ENCODE peak calls at places on chromosomes 13 and 19, in ten cellular contexts. One of them, this sample, is unnamed.

GRCh38 chr13:72643339-72643989 is 84.0 kb downstream of the MZT1 start:
- DNase-seq in mesenchymal stem cell: peak
- DNase-seq in left lung: no peak
- DNase-seq in NCI-H2081: peak
- DNase-seq in stromal cell of bone marrow: peak
- DNase-seq in stimulated activated CD8-positive, alpha-beta memory T cell treated with anti-CD3 and anti-CD28 coated beads, Interleukin-7, amount 100 ng/mL, for 1 hour: no peak
- DNase-seq in brain pericyte: no peak
- DNase-seq in HCT116: peak
- DNase-seq in AML-193: peak
- DNase-seq in LHCN-M2: peak
- DNase-seq in this sample: no peak

GRCh38 chr19:30799854-30800755 is 427.9 kb downstream of the ZNF536 start:
- DNase-seq in mesenchymal stem cell: peak
- DNase-seq in left lung: no peak
- DNase-seq in NCI-H2081: no peak
- DNase-seq in stromal cell of bone marrow: no peak
- DNase-seq in stimulated activated CD8-positive, alpha-beta memory T cell treated with anti-CD3 and anti-CD28 coated beads, Interleukin-7, amount 100 ng/mL, for 1 hour: no peak
- DNase-seq in brain pericyte: no peak
- DNase-seq in HCT116: no peak
- DNase-seq in AML-193: no peak
- DNase-seq in LHCN-M2: peak
- DNase-seq in this sample: peak

GRCh38 chr13:91228940-91229339 is 118.5 kb upstream of the MIR17HG start:
- DNase-seq in mesenchymal stem cell: no peak
- DNase-seq in left lung: no peak
- DNase-seq in NCI-H2081: no peak
- DNase-seq in stromal cell of bone marrow: no peak
- DNase-seq in stimulated activated CD8-positive, alpha-beta memory T cell treated with anti-CD3 and anti-CD28 coated beads, Interleukin-7, amount 100 ng/mL, for 1 hour: no peak
- DNase-seq in brain pericyte: no peak
- DNase-seq in HCT116: no peak
- DNase-seq in AML-193: no peak
- DNase-seq in LHCN-M2: no peak
- DNase-seq in this sample: no peak

GRCh38 chr19:15136234-15136954 is 29.2 kb downstream of the SYDE1 start:
- DNase-seq in mesenchymal stem cell: peak
- DNase-seq in left lung: no peak
- DNase-seq in NCI-H2081: no peak
- DNase-seq in stromal cell of bone marrow: no peak
- DNase-seq in stimulated activated CD8-positive, alpha-beta memory T cell treated with anti-CD3 and anti-CD28 coated beads, Interleukin-7, amount 100 ng/mL, for 1 hour: no peak
- DNase-seq in brain pericyte: no peak
- DNase-seq in HCT116: no peak
- DNase-seq in AML-193: no peak
- DNase-seq in LHCN-M2: no peak
- DNase-seq in this sample: no peak

GRCh38 chr19:10912619-10913018 is 15.8 kb downstream of the YIPF2 start:
- DNase-seq in mesenchymal stem cell: no peak
- DNase-seq in left lung: no peak
- DNase-seq in NCI-H2081: no peak
- DNase-seq in stromal cell of bone marrow: no peak
- DNase-seq in stimulated activated CD8-positive, alpha-beta memory T cell treated with anti-CD3 and anti-CD28 coated beads, Interleukin-7, amount 100 ng/mL, for 1 hour: no peak
- DNase-seq in brain pericyte: no peak
- DNase-seq in HCT116: no peak
- DNase-seq in AML-193: no peak
- DNase-seq in LHCN-M2: no peak
- DNase-seq in this sample: no peak

GRCh38 chr19:43574424-43575155 is 737 bp downstream of the XRCC1 start:
- DNase-seq in mesenchymal stem cell: no peak
- DNase-seq in left lung: no peak
- DNase-seq in NCI-H2081: no peak
- DNase-seq in stromal cell of bone marrow: no peak
- DNase-seq in stimulated activated CD8-positive, alpha-beta memory T cell treated with anti-CD3 and anti-CD28 coated beads, Interleukin-7, amount 100 ng/mL, for 1 hour: no peak
- DNase-seq in brain pericyte: no peak
- DNase-seq in HCT116: no peak
- DNase-seq in AML-193: no peak
- DNase-seq in LHCN-M2: peak
- DNase-seq in this sample: no peak

GRCh38 chr19:4866595-4867424 is 657 bp downstream of the PLIN3 start:
- DNase-seq in mesenchymal stem cell: peak
- DNase-seq in left lung: peak
- DNase-seq in NCI-H2081: no peak
- DNase-seq in stromal cell of bone marrow: peak
- DNase-seq in stimulated activated CD8-positive, alpha-beta memory T cell treated with anti-CD3 and anti-CD28 coated beads, Interleukin-7, amount 100 ng/mL, for 1 hour: no peak
- DNase-seq in brain pericyte: no peak
- DNase-seq in HCT116: no peak
- DNase-seq in AML-193: peak
- DNase-seq in LHCN-M2: peak
- DNase-seq in this sample: peak

GRCh38 chr19:51259348-51260245 is 8.7 kb downstream of the SIGLECL1 start:
- DNase-seq in mesenchymal stem cell: peak
- DNase-seq in left lung: no peak
- DNase-seq in NCI-H2081: no peak
- DNase-seq in stromal cell of bone marrow: peak
- DNase-seq in stimulated activated CD8-positive, alpha-beta memory T cell treated with anti-CD3 and anti-CD28 coated beads, Interleukin-7, amount 100 ng/mL, for 1 hour: no peak
- DNase-seq in brain pericyte: no peak
- DNase-seq in HCT116: peak
- DNase-seq in AML-193: peak
- DNase-seq in LHCN-M2: peak
- DNase-seq in this sample: no peak

GRCh38 chr13:92843549-92843948 is 383.1 kb upstream of the GPC6 start:
- DNase-seq in mesenchymal stem cell: peak
- DNase-seq in left lung: no peak
- DNase-seq in NCI-H2081: peak
- DNase-seq in stromal cell of bone marrow: peak
- DNase-seq in stimulated activated CD8-positive, alpha-beta memory T cell treated with anti-CD3 and anti-CD28 coated beads, Interleukin-7, amount 100 ng/mL, for 1 hour: no peak
- DNase-seq in brain pericyte: peak
- DNase-seq in HCT116: no peak
- DNase-seq in AML-193: no peak
- DNase-seq in LHCN-M2: peak
- DNase-seq in this sample: no peak

GRCh38 chr13:38883783-38884182 is 106.8 kb downstream of the STOML3 start:
- DNase-seq in mesenchymal stem cell: no peak
- DNase-seq in left lung: no peak
- DNase-seq in NCI-H2081: no peak
- DNase-seq in stromal cell of bone marrow: no peak
- DNase-seq in stimulated activated CD8-positive, alpha-beta memory T cell treated with anti-CD3 and anti-CD28 coated beads, Interleukin-7, amount 100 ng/mL, for 1 hour: no peak
- DNase-seq in brain pericyte: no peak
- DNase-seq in HCT116: no peak
- DNase-seq in AML-193: no peak
- DNase-seq in LHCN-M2: no peak
- DNase-seq in this sample: no peak

GRCh38 chr13:92994056-92994455 is 232.6 kb upstream of the GPC6 start:
- DNase-seq in mesenchymal stem cell: no peak
- DNase-seq in left lung: no peak
- DNase-seq in NCI-H2081: no peak
- DNase-seq in stromal cell of bone marrow: peak
- DNase-seq in stimulated activated CD8-positive, alpha-beta memory T cell treated with anti-CD3 and anti-CD28 coated beads, Interleukin-7, amount 100 ng/mL, for 1 hour: no peak
- DNase-seq in brain pericyte: peak
- DNase-seq in HCT116: no peak
- DNase-seq in AML-193: no peak
- DNase-seq in LHCN-M2: peak
- DNase-seq in this sample: no peak

GRCh38 chr19:35715981-35716734 is 1.6 kb upstream of the KMT2B start:
- DNase-seq in mesenchymal stem cell: no peak
- DNase-seq in left lung: peak
- DNase-seq in NCI-H2081: no peak
- DNase-seq in stromal cell of bone marrow: no peak
- DNase-seq in stimulated activated CD8-positive, alpha-beta memory T cell treated with anti-CD3 and anti-CD28 coated beads, Interleukin-7, amount 100 ng/mL, for 1 hour: no peak
- DNase-seq in brain pericyte: no peak
- DNase-seq in HCT116: no peak
- DNase-seq in AML-193: peak
- DNase-seq in LHCN-M2: no peak
- DNase-seq in this sample: no peak

GRCh38 chr13:107216046-107216715 is 648.2 kb upstream of the ARGLU1 start:
- DNase-seq in mesenchymal stem cell: no peak
- DNase-seq in left lung: no peak
- DNase-seq in NCI-H2081: peak
- DNase-seq in stromal cell of bone marrow: no peak
- DNase-seq in stimulated activated CD8-positive, alpha-beta memory T cell treated with anti-CD3 and anti-CD28 coated beads, Interleukin-7, amount 100 ng/mL, for 1 hour: no peak
- DNase-seq in brain pericyte: no peak
- DNase-seq in HCT116: no peak
- DNase-seq in AML-193: no peak
- DNase-seq in LHCN-M2: no peak
- DNase-seq in this sample: no peak

GRCh38 chr13:102347490-102347889 is 54.4 kb downstream of the FGF14 start:
- DNase-seq in mesenchymal stem cell: no peak
- DNase-seq in left lung: no peak
- DNase-seq in NCI-H2081: no peak
- DNase-seq in stromal cell of bone marrow: no peak
- DNase-seq in stimulated activated CD8-positive, alpha-beta memory T cell treated with anti-CD3 and anti-CD28 coated beads, Interleukin-7, amount 100 ng/mL, for 1 hour: no peak
- DNase-seq in brain pericyte: no peak
- DNase-seq in HCT116: no peak
- DNase-seq in AML-193: no peak
- DNase-seq in LHCN-M2: no peak
- DNase-seq in this sample: no peak

GRCh38 chr19:14795078-14795721 is 16.8 kb upstream of the ADGRE2 start:
- DNase-seq in mesenchymal stem cell: no peak
- DNase-seq in left lung: no peak
- DNase-seq in NCI-H2081: no peak
- DNase-seq in stromal cell of bone marrow: no peak
- DNase-seq in stimulated activated CD8-positive, alpha-beta memory T cell treated with anti-CD3 and anti-CD28 coated beads, Interleukin-7, amount 100 ng/mL, for 1 hour: no peak
- DNase-seq in brain pericyte: no peak
- DNase-seq in HCT116: no peak
- DNase-seq in AML-193: no peak
- DNase-seq in LHCN-M2: no peak
- DNase-seq in this sample: no peak

GRCh38 chr19:44757735-44758505 is 9.4 kb downstream of the BCL3 start:
- DNase-seq in mesenchymal stem cell: peak
- DNase-seq in left lung: peak
- DNase-seq in NCI-H2081: no peak
- DNase-seq in stromal cell of bone marrow: no peak
- DNase-seq in stimulated activated CD8-positive, alpha-beta memory T cell treated with anti-CD3 and anti-CD28 coated beads, Interleukin-7, amount 100 ng/mL, for 1 hour: no peak
- DNase-seq in brain pericyte: no peak
- DNase-seq in HCT116: no peak
- DNase-seq in AML-193: no peak
- DNase-seq in LHCN-M2: no peak
- DNase-seq in this sample: no peak

GRCh38 chr13:29892149-29892548 is 41.7 kb upstream of the UBL3 start:
- DNase-seq in mesenchymal stem cell: no peak
- DNase-seq in left lung: no peak
- DNase-seq in NCI-H2081: peak
- DNase-seq in stromal cell of bone marrow: no peak
- DNase-seq in stimulated activated CD8-positive, alpha-beta memory T cell treated with anti-CD3 and anti-CD28 coated beads, Interleukin-7, amount 100 ng/mL, for 1 hour: no peak
- DNase-seq in brain pericyte: no peak
- DNase-seq in HCT116: no peak
- DNase-seq in AML-193: no peak
- DNase-seq in LHCN-M2: no peak
- DNase-seq in this sample: no peak

GRCh38 chr13:52695856-52696255 is 43.2 kb downstream of the SUGT1 start:
- DNase-seq in mesenchymal stem cell: peak
- DNase-seq in left lung: no peak
- DNase-seq in NCI-H2081: no peak
- DNase-seq in stromal cell of bone marrow: peak
- DNase-seq in stimulated activated CD8-positive, alpha-beta memory T cell treated with anti-CD3 and anti-CD28 coated beads, Interleukin-7, amount 100 ng/mL, for 1 hour: no peak
- DNase-seq in brain pericyte: no peak
- DNase-seq in HCT116: no peak
- DNase-seq in AML-193: peak
- DNase-seq in LHCN-M2: peak
- DNase-seq in this sample: no peak

This sample was measured in cardiac septum.